ENCODE peak calls at places on chromosomes 1 and 21, in ten cellular contexts. Y, O, E, D, S, M, T, G, V and U are unnamed samples.
A peak's percentile ranks its signal among the peaks of the same experiment; 100 is the strongest.

GRCh38 chr21:42400525-42400924 is 3.2 kb upstream of the UBASH3A start:
- DNase-seq in Y (no peak), O (no peak), E (no peak), D (no peak), S (no peak), M (no peak), T (no peak), G (no peak), V (no peak), U (no peak)

GRCh38 chr1:25991937-25992688 is 5.8 kb downstream of the PAFAH2 start:
- DNase-seq in Y (no peak), O (no peak), E (no peak), D (no peak), S (no peak), M (no peak), T (no peak), G (no peak), V (no peak), U (no peak)

GRCh38 chr1:206470692-206471414 is 577 bp downstream of the IKBKE start:
- DNase-seq in Y (peak; percentile 76), O (no peak), E (no peak), D (no peak), S (peak; percentile 58), M (no peak), T (peak; percentile 51), G (no peak), V (peak; percentile 72), U (no peak)

GRCh38 chr1:44405804-44406743 is 1.0 kb downstream of the RNF220 start:
- DNase-seq in Y (peak; percentile 47), O (peak; percentile 44), E (no peak), D (peak; percentile 61), S (peak; percentile 33), M (no peak), T (no peak), G (no peak), V (peak; percentile 31), U (no peak)

GRCh38 chr1:190711069-190711468 is 233.4 kb upstream of the BRINP3 start:
- DNase-seq in Y (no peak), O (no peak), E (no peak), D (no peak), S (no peak), M (no peak), T (no peak), G (no peak), V (no peak), U (no peak)

GRCh38 chr1:36172983-36173382 is 17.0 kb downstream of the MAP7D1 start:
- DNase-seq in Y (no peak), O (no peak), E (no peak), D (no peak), S (peak; percentile 42), M (no peak), T (no peak), G (no peak), V (peak; percentile 49), U (no peak)

GRCh38 chr1:54230507-54231339 is 30.8 kb downstream of the MRPL37 start:
- DNase-seq in Y (no peak), O (no peak), E (no peak), D (no peak), S (no peak), M (no peak), T (no peak), G (no peak), V (no peak), U (no peak)

GRCh38 chr1:44002606-44003157 is 11.3 kb downstream of the CCDC24 start:
- DNase-seq in Y (no peak), O (no peak), E (no peak), D (no peak), S (no peak), M (no peak), T (no peak), G (no peak), V (no peak), U (no peak)

GRCh38 chr1:224673161-224673560 is 57.0 kb downstream of the CNIH3 start:
- DNase-seq in Y (no peak), O (no peak), E (no peak), D (no peak), S (no peak), M (no peak), T (no peak), G (no peak), V (no peak), U (no peak)

GRCh38 chr1:41394405-41394804 is 33.2 kb downstream of the FOXO6 start:
- DNase-seq in Y (no peak), O (no peak), E (no peak), D (no peak), S (no peak), M (no peak), T (no peak), G (no peak), V (no peak), U (no peak)

GRCh38 chr1:43844114-43844513 is 89.5 kb upstream of the ARTN start:
- DNase-seq in Y (peak; percentile 77), O (no peak), E (no peak), D (no peak), S (no peak), M (no peak), T (no peak), G (no peak), V (no peak), U (no peak)

DNA sequence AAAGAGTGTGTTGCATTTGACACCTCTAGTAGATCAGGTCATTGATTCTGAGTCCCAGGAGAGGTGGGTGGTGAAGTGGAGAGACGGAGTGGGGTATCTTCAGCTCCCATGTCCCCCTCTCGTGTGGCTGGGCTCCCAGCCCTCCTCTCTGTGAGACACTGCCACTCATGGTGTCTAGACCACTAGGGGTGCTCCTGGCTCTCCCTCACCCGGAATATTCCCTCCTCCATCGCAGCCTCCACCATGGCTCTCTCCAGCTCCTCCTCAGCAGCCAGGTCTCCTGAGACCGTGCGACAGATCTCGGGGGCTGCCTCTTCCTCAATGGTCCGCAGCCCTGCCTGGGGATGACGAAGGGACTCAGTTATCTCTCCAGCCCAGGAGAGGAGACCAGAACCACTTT is 20.6 kb upstream of the KIF21B start:
- DNase-seq in Y (no peak), O (no peak), E (no peak), D (no peak), S (no peak), M (no peak), T (no peak), G (no peak), V (no peak), U (no peak)
- TF ChIP-seq CTCF in Y (no peak), O (no peak), E (no peak), D (no peak), S (no peak), M (no peak), T (no peak), G (no peak), V (no peak), U (no peak)

GRCh38 chr1:226973371-226973897 is 33.3 kb downstream of the COQ8A start:
- DNase-seq in Y (no peak), O (no peak), E (peak; percentile 36), D (peak; percentile 67), S (no peak), M (no peak), T (no peak), G (peak; percentile 72), V (no peak), U (peak; percentile 93)
- TF ChIP-seq POLR2A in Y (no peak), O (no peak), E (no peak), D (no peak), S (no peak), M (no peak), T (no peak), G (no peak), V (no peak), U (no peak)

GRCh38 chr1:229554886-229555621 is 3.5 kb downstream of the ABCB10 start:
- DNase-seq in Y (no peak), O (no peak), E (no peak), D (no peak), S (no peak), M (no peak), T (no peak), G (no peak), V (no peak), U (no peak)

GRCh38 chr1:229558460-229559335 is at the start of gene ABCB10:
- DNase-seq in Y (peak; percentile 98), O (peak; percentile 98), E (peak; percentile 99), D (peak; percentile 98), S (peak; percentile 97), M (peak; percentile 95), T (peak; percentile 96), G (peak; percentile 94), V (peak; percentile 99), U (peak; percentile 98)

GRCh38 chr1:229557214-229557850 is 1.2 kb downstream of the ABCB10 start:
- DNase-seq in Y (no peak), O (no peak), E (no peak), D (no peak), S (no peak), M (no peak), T (no peak), G (no peak), V (peak; percentile 19), U (no peak)

GRCh38 chr1:229556551-229556950 is 2.0 kb downstream of the ABCB10 start:
- DNase-seq in Y (no peak), O (no peak), E (no peak), D (no peak), S (no peak), M (no peak), T (no peak), G (no peak), V (no peak), U (no peak)

DNA sequence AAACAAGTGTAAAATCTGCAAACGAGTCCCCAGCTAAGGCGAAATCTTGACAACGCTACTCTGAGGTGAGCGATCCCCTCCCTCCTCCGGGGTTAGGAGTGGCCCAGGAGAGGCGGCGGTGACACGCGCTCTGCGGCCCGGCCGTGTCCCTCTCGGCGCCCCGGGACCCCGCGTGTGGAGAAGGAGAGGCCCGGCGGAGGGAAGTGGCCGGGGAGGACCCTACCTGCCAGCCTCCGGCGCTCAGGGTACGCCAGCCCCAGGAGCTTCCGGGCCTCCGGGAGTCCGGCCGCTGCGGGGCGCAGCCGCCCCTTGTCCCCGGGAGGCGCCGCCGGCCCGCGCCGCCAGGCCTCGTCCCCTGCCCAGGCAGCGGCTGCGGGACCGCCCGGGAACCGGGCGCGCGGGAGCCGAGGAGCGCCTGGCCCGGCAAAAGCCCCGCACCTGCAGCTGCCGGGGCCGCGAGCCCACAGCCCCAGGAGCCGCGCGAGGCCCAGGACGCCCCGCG is 543 bp downstream of the ABCB10 start:
- DNase-seq in Y (peak; percentile 68), O (peak; percentile 67), E (peak; percentile 86), D (peak; percentile 81), S (peak; percentile 55), M (no peak), T (peak; percentile 21), G (peak; percentile 41), V (peak; percentile 28), U (peak; percentile 75)
- H3K4me3 ChIP-seq in Y (peak overlapping the region; percentile 78), O (peak overlapping the region; percentile 82), E (peak overlapping the region; percentile 94), D (peak overlapping the region; percentile 76), S (peak overlapping the region; percentile 79), M (peak overlapping the region; percentile 84), T (peak overlapping the region; percentile 90), G (peak overlapping the region; percentile 90), V (peak overlapping the region; percentile 83), U (peak overlapping the region; percentile 98)

GRCh38 chr21:15586752-15587436 is 142.9 kb upstream of the USP25 start:
- DNase-seq in Y (no peak), O (no peak), E (no peak), D (no peak), S (no peak), M (no peak), T (no peak), G (no peak), V (no peak), U (no peak)

GRCh38 chr21:15592957-15593356 is 136.8 kb upstream of the USP25 start:
- DNase-seq in Y (no peak), O (no peak), E (no peak), D (no peak), S (no peak), M (no peak), T (no peak), G (no peak), V (no peak), U (no peak)

GRCh38 chr21:15592271-15592860 is 137.4 kb upstream of the USP25 start:
- DNase-seq in Y (no peak), O (no peak), E (no peak), D (no peak), S (peak; percentile 15), M (peak; percentile 21), T (no peak), G (no peak), V (peak; percentile 65), U (no peak)
- TF ChIP-seq CTCF in Y (peak; percentile 81), O (peak; percentile 67), E (no peak), D (peak; percentile 28), S (peak; percentile 65), M (peak; percentile 24), T (peak; percentile 77), G (peak; percentile 29), V (peak; percentile 28), U (peak; percentile 42)